ENCODE peak calls at places on chromosome 18, in nine cellular contexts. O is GM19239; Y is stimulated activated CD8-positive, alpha-beta memory T cell treated with anti-CD3 and anti-CD28 coated beads, Interleukin-2, amount 100 ng/mL, for 1 hour; A is NCI-H2029 treated with DMSO at 0.1 percent for 48 hours; U is midbrain; T is HS-5; J is stimulated activated CD4-positive, alpha-beta T cell treated with anti-CD3 and anti-CD28 coated beads, Interleukin-1b, Interleukin-23, amount 100 ng/mL, for 1 hour; G is kidney tubule cell; R is AG04449. P is an unnamed sample.

GRCh38 chr18:13471971-13472628 is 253.5 kb downstream of the LDLRAD4 start:
- DNase-seq in O (no peak), Y (no peak), A (no peak), U (peak; percentile 66), T (no peak), J (no peak), G (no peak), R (no peak), P (no peak)

GRCh38 chr18:13872932-13873331 is 42.4 kb downstream of the MC2R start:
- DNase-seq in O (no peak), Y (no peak), A (no peak), U (no peak), T (no peak), J (no peak), G (no peak), R (no peak), P (no peak)

GRCh38 chr18:54149078-54149697 is 75.3 kb downstream of the MBD2 start:
- DNase-seq in O (no peak), Y (no peak), A (no peak), U (no peak), T (peak; percentile 73), J (no peak), G (peak; percentile 88), R (peak; percentile 80), P (peak; percentile 38)

GRCh38 chr18:76713432-76713831 is 108.9 kb upstream of the ZNF236 start:
- DNase-seq in O (no peak), Y (no peak), A (no peak), U (no peak), T (no peak), J (no peak), G (no peak), R (no peak), P (no peak)

GRCh38 chr18:57730146-57730545 is 73.0 kb downstream of the ATP8B1 start:
- DNase-seq in O (no peak), Y (no peak), A (no peak), U (no peak), T (no peak), J (no peak), G (no peak), R (no peak), P (no peak)

GRCh38 chr18:27793013-27793412 is 383.9 kb downstream of the CDH2 start:
- DNase-seq in O (no peak), Y (no peak), A (no peak), U (no peak), T (no peak), J (no peak), G (no peak), R (no peak), P (no peak)

GRCh38 chr18:32576296-32576916 is 105.7 kb upstream of the GAREM1 start:
- DNase-seq in O (no peak), Y (no peak), A (no peak), U (peak; percentile 65), T (no peak), J (no peak), G (peak; percentile 39), R (no peak), P (no peak)

GRCh38 chr18:27277554-27277953 is 92.4 kb upstream of the CHST9 start:
- DNase-seq in O (no peak), Y (no peak), A (no peak), U (no peak), T (no peak), J (no peak), G (no peak), R (no peak), P (no peak)

GRCh38 chr18:50944245-50944917 is 23.5 kb upstream of the ELAC1 start:
- DNase-seq in O (no peak), Y (no peak), A (no peak), U (no peak), T (no peak), J (no peak), G (peak; percentile 53), R (no peak), P (no peak)

GRCh38 chr18:24373331-24373730 is 24.3 kb downstream of the OSBPL1A start:
- DNase-seq in O (no peak), Y (no peak), A (no peak), U (no peak), T (no peak), J (no peak), G (no peak), R (no peak), P (no peak)

GRCh38 chr18:8348051-8348450 is 261.2 kb upstream of the RAB12 start:
- DNase-seq in O (no peak), Y (no peak), A (no peak), U (no peak), T (no peak), J (no peak), G (no peak), R (no peak), P (no peak)

GRCh38 chr18:22684268-22684667 is 248.9 kb upstream of the RBBP8 start:
- DNase-seq in O (no peak), Y (no peak), A (no peak), U (no peak), T (no peak), J (no peak), G (no peak), R (no peak), P (no peak)

GRCh38 chr18:27355308-27355707 is 170.2 kb upstream of the CHST9 start:
- DNase-seq in O (no peak), Y (no peak), A (no peak), U (no peak), T (no peak), J (no peak), G (no peak), R (no peak), P (no peak)

GRCh38 chr18:63878343-63878742 is 9.2 kb upstream of the SERPINB2 start:
- DNase-seq in O (no peak), Y (no peak), A (no peak), U (no peak), T (no peak), J (no peak), G (no peak), R (no peak), P (no peak)

GRCh38 chr18:6280344-6280743 is 134.4 kb downstream of the L3MBTL4 start:
- DNase-seq in O (no peak), Y (no peak), A (no peak), U (no peak), T (no peak), J (no peak), G (no peak), R (no peak), P (no peak)

P was measured in GM13977.